ENCODE peak calls at places on chromosome 22, in five cellular contexts. One of them, this sample, is unnamed.

GRCh38 chr22:23401111-23401909 is 178.8 kb downstream of the IGLL1 start:
- DNase-seq in aorta: peak; percentile 74
- DNase-seq in stimulated activated CD4-positive, alpha-beta T cell treated with anti-CD3 and anti-CD28 coated beads, Interleukin-12 subunit alpha, Interleukin-12 subunit beta, amount 100 ng/mL, for 24 hours: no peak
- DNase-seq in non-pigmented ciliary epithelial cell: peak; percentile 62
- DNase-seq in activated CD8-positive, alpha-beta memory T cell treated with anti-CD3 and anti-CD28 coated beads, Interleukin-2, amount 10 ng/mL, durations not matched to agents 7 days and 5 days: no peak
- DNase-seq in this sample: peak; percentile 90

GRCh38 chr22:49198705-49199084 is 629.0 kb downstream of the BRD1 start:
- DNase-seq in stimulated activated CD4-positive, alpha-beta T cell treated with anti-CD3 and anti-CD28 coated beads, Interleukin-12 subunit alpha, Interleukin-12 subunit beta, amount 100 ng/mL, for 24 hours: no peak
- DNase-seq in non-pigmented ciliary epithelial cell: no peak
- DNase-seq in aorta: peak; percentile 40
- DNase-seq in activated CD8-positive, alpha-beta memory T cell treated with anti-CD3 and anti-CD28 coated beads, Interleukin-2, amount 10 ng/mL, durations not matched to agents 7 days and 5 days: no peak
- DNase-seq in this sample: no peak

GRCh38 chr22:46072030-46072881 is 78.1 kb upstream of the PPARA start:
- DNase-seq in activated CD8-positive, alpha-beta memory T cell treated with anti-CD3 and anti-CD28 coated beads, Interleukin-2, amount 10 ng/mL, durations not matched to agents 7 days and 5 days: peak; percentile 51
- DNase-seq in non-pigmented ciliary epithelial cell: no peak
- DNase-seq in aorta: peak; percentile 92
- DNase-seq in stimulated activated CD4-positive, alpha-beta T cell treated with anti-CD3 and anti-CD28 coated beads, Interleukin-12 subunit alpha, Interleukin-12 subunit beta, amount 100 ng/mL, for 24 hours: no peak
- DNase-seq in this sample: peak; percentile 76

GRCh38 chr22:19476023-19476422 is 3.0 kb downstream of the UFD1 start:
- DNase-seq in activated CD8-positive, alpha-beta memory T cell treated with anti-CD3 and anti-CD28 coated beads, Interleukin-2, amount 10 ng/mL, durations not matched to agents 7 days and 5 days: no peak
- DNase-seq in non-pigmented ciliary epithelial cell: no peak
- DNase-seq in stimulated activated CD4-positive, alpha-beta T cell treated with anti-CD3 and anti-CD28 coated beads, Interleukin-12 subunit alpha, Interleukin-12 subunit beta, amount 100 ng/mL, for 24 hours: no peak
- DNase-seq in aorta: no peak
- DNase-seq in this sample: no peak

GRCh38 chr22:50577697-50577986 is 585 bp downstream of the CPT1B start:
- DNase-seq in non-pigmented ciliary epithelial cell: no peak
- DNase-seq in activated CD8-positive, alpha-beta memory T cell treated with anti-CD3 and anti-CD28 coated beads, Interleukin-2, amount 10 ng/mL, durations not matched to agents 7 days and 5 days: no peak
- DNase-seq in aorta: peak; percentile 72
- DNase-seq in stimulated activated CD4-positive, alpha-beta T cell treated with anti-CD3 and anti-CD28 coated beads, Interleukin-12 subunit alpha, Interleukin-12 subunit beta, amount 100 ng/mL, for 24 hours: no peak
- DNase-seq in this sample: no peak

GRCh38 chr22:48690583-48691317 is 1136.9 kb downstream of the BRD1 start:
- DNase-seq in aorta: no peak
- DNase-seq in stimulated activated CD4-positive, alpha-beta T cell treated with anti-CD3 and anti-CD28 coated beads, Interleukin-12 subunit alpha, Interleukin-12 subunit beta, amount 100 ng/mL, for 24 hours: no peak
- DNase-seq in non-pigmented ciliary epithelial cell: no peak
- DNase-seq in activated CD8-positive, alpha-beta memory T cell treated with anti-CD3 and anti-CD28 coated beads, Interleukin-2, amount 10 ng/mL, durations not matched to agents 7 days and 5 days: no peak
- DNase-seq in this sample: no peak

GRCh38 chr22:46106279-46107022 is 43.9 kb upstream of the PPARA start:
- DNase-seq in activated CD8-positive, alpha-beta memory T cell treated with anti-CD3 and anti-CD28 coated beads, Interleukin-2, amount 10 ng/mL, durations not matched to agents 7 days and 5 days: no peak
- DNase-seq in non-pigmented ciliary epithelial cell: no peak
- DNase-seq in aorta: no peak
- DNase-seq in stimulated activated CD4-positive, alpha-beta T cell treated with anti-CD3 and anti-CD28 coated beads, Interleukin-12 subunit alpha, Interleukin-12 subunit beta, amount 100 ng/mL, for 24 hours: no peak
- DNase-seq in this sample: no peak

GRCh38 chr22:25201557-25202273 is 2.1 kb downstream of the CRYBB3 start:
- DNase-seq in aorta: no peak
- DNase-seq in non-pigmented ciliary epithelial cell: no peak
- DNase-seq in activated CD8-positive, alpha-beta memory T cell treated with anti-CD3 and anti-CD28 coated beads, Interleukin-2, amount 10 ng/mL, durations not matched to agents 7 days and 5 days: peak; percentile 51
- DNase-seq in stimulated activated CD4-positive, alpha-beta T cell treated with anti-CD3 and anti-CD28 coated beads, Interleukin-12 subunit alpha, Interleukin-12 subunit beta, amount 100 ng/mL, for 24 hours: no peak
- DNase-seq in this sample: no peak

GRCh38 chr22:23750374-23750743 is 553 bp downstream of the ZNF70 start:
- DNase-seq in non-pigmented ciliary epithelial cell: no peak
- DNase-seq in stimulated activated CD4-positive, alpha-beta T cell treated with anti-CD3 and anti-CD28 coated beads, Interleukin-12 subunit alpha, Interleukin-12 subunit beta, amount 100 ng/mL, for 24 hours: no peak
- DNase-seq in aorta: no peak
- DNase-seq in activated CD8-positive, alpha-beta memory T cell treated with anti-CD3 and anti-CD28 coated beads, Interleukin-2, amount 10 ng/mL, durations not matched to agents 7 days and 5 days: no peak
- DNase-seq in this sample: no peak

GRCh38 chr22:24330636-24331035 is 60.0 kb downstream of the SPECC1L start:
- DNase-seq in activated CD8-positive, alpha-beta memory T cell treated with anti-CD3 and anti-CD28 coated beads, Interleukin-2, amount 10 ng/mL, durations not matched to agents 7 days and 5 days: no peak
- DNase-seq in aorta: no peak
- DNase-seq in stimulated activated CD4-positive, alpha-beta T cell treated with anti-CD3 and anti-CD28 coated beads, Interleukin-12 subunit alpha, Interleukin-12 subunit beta, amount 100 ng/mL, for 24 hours: no peak
- DNase-seq in non-pigmented ciliary epithelial cell: no peak
- DNase-seq in this sample: no peak

GRCh38 chr22:31083923-31084810 is 3.0 kb downstream of the SMTN start:
- DNase-seq in aorta: no peak
- DNase-seq in activated CD8-positive, alpha-beta memory T cell treated with anti-CD3 and anti-CD28 coated beads, Interleukin-2, amount 10 ng/mL, durations not matched to agents 7 days and 5 days: no peak
- DNase-seq in non-pigmented ciliary epithelial cell: no peak
- DNase-seq in stimulated activated CD4-positive, alpha-beta T cell treated with anti-CD3 and anti-CD28 coated beads, Interleukin-12 subunit alpha, Interleukin-12 subunit beta, amount 100 ng/mL, for 24 hours: no peak
- DNase-seq in this sample: peak; percentile 32

GRCh38 chr22:49566693-49567092 is 261.0 kb downstream of the BRD1 start:
- DNase-seq in activated CD8-positive, alpha-beta memory T cell treated with anti-CD3 and anti-CD28 coated beads, Interleukin-2, amount 10 ng/mL, durations not matched to agents 7 days and 5 days: no peak
- DNase-seq in non-pigmented ciliary epithelial cell: no peak
- DNase-seq in stimulated activated CD4-positive, alpha-beta T cell treated with anti-CD3 and anti-CD28 coated beads, Interleukin-12 subunit alpha, Interleukin-12 subunit beta, amount 100 ng/mL, for 24 hours: no peak
- DNase-seq in aorta: no peak
- DNase-seq in this sample: no peak

GRCh38 chr22:42509548-42509947 is 10.0 kb downstream of the RRP7A start:
- DNase-seq in aorta: no peak
- DNase-seq in activated CD8-positive, alpha-beta memory T cell treated with anti-CD3 and anti-CD28 coated beads, Interleukin-2, amount 10 ng/mL, durations not matched to agents 7 days and 5 days: no peak
- DNase-seq in non-pigmented ciliary epithelial cell: no peak
- DNase-seq in stimulated activated CD4-positive, alpha-beta T cell treated with anti-CD3 and anti-CD28 coated beads, Interleukin-12 subunit alpha, Interleukin-12 subunit beta, amount 100 ng/mL, for 24 hours: no peak
- DNase-seq in this sample: no peak

GRCh38 chr22:32775957-32776356 is 25.5 kb upstream of the TIMP3 start:
- DNase-seq in non-pigmented ciliary epithelial cell: no peak
- DNase-seq in stimulated activated CD4-positive, alpha-beta T cell treated with anti-CD3 and anti-CD28 coated beads, Interleukin-12 subunit alpha, Interleukin-12 subunit beta, amount 100 ng/mL, for 24 hours: no peak
- DNase-seq in activated CD8-positive, alpha-beta memory T cell treated with anti-CD3 and anti-CD28 coated beads, Interleukin-2, amount 10 ng/mL, durations not matched to agents 7 days and 5 days: no peak
- DNase-seq in aorta: no peak
- DNase-seq in this sample: peak; percentile 55

GRCh38 chr22:26542831-26543230 is 30.6 kb upstream of the TFIP11 start:
- DNase-seq in activated CD8-positive, alpha-beta memory T cell treated with anti-CD3 and anti-CD28 coated beads, Interleukin-2, amount 10 ng/mL, durations not matched to agents 7 days and 5 days: peak; percentile 60
- DNase-seq in non-pigmented ciliary epithelial cell: no peak
- DNase-seq in stimulated activated CD4-positive, alpha-beta T cell treated with anti-CD3 and anti-CD28 coated beads, Interleukin-12 subunit alpha, Interleukin-12 subunit beta, amount 100 ng/mL, for 24 hours: no peak
- DNase-seq in aorta: no peak
- DNase-seq in this sample: no peak

GRCh38 chr22:24401824-24402434 is 25.5 kb upstream of the ADORA2A start:
- DNase-seq in non-pigmented ciliary epithelial cell: no peak
- DNase-seq in activated CD8-positive, alpha-beta memory T cell treated with anti-CD3 and anti-CD28 coated beads, Interleukin-2, amount 10 ng/mL, durations not matched to agents 7 days and 5 days: peak; percentile 34
- DNase-seq in stimulated activated CD4-positive, alpha-beta T cell treated with anti-CD3 and anti-CD28 coated beads, Interleukin-12 subunit alpha, Interleukin-12 subunit beta, amount 100 ng/mL, for 24 hours: no peak
- DNase-seq in aorta: no peak
- DNase-seq in this sample: no peak

GRCh38 chr22:18968011-18968749 is 32.1 kb upstream of the PRODH start:
- DNase-seq in aorta: peak; percentile 77
- DNase-seq in stimulated activated CD4-positive, alpha-beta T cell treated with anti-CD3 and anti-CD28 coated beads, Interleukin-12 subunit alpha, Interleukin-12 subunit beta, amount 100 ng/mL, for 24 hours: no peak
- DNase-seq in non-pigmented ciliary epithelial cell: no peak
- DNase-seq in activated CD8-positive, alpha-beta memory T cell treated with anti-CD3 and anti-CD28 coated beads, Interleukin-2, amount 10 ng/mL, durations not matched to agents 7 days and 5 days: no peak
- DNase-seq in this sample: peak; percentile 23